ENCODE peak calls at places on chromosome 13, in six cellular contexts. Z is Panc1, G is aorta, L is prostate gland, X is GM23338, K is transverse colon. T is an unnamed sample.

GRCh38 chr13:98681017-98681416 is 71.5 kb downstream of the SLC15A1 start:
- DNase-seq in Z (no peak), G (no peak), L (no peak), X (no peak), K (no peak), T (no peak)

GRCh38 chr13:23578411-23579071 is 8.3 kb downstream of the TNFRSF19 start:
- DNase-seq in Z (no peak), G (peak), L (peak), X (peak), K (peak), T (peak)

GRCh38 chr13:20263393-20264044 is 31.4 kb upstream of the GJB6 start:
- DNase-seq in Z (no peak), G (no peak), L (no peak), X (no peak), K (no peak), T (no peak)

GRCh38 chr13:100197591-100198365 is 108.9 kb downstream of the PCCA start:
- DNase-seq in Z (no peak), G (no peak), L (peak), X (no peak), K (peak), T (no peak)

GRCh38 chr13:18992791-18993190 is 188.8 kb downstream of the TUBA3C start:
- DNase-seq in Z (no peak), G (no peak), L (no peak), X (no peak), K (no peak), T (no peak)

GRCh38 chr13:77815330-77815729 is 103.3 kb downstream of the EDNRB start:
- DNase-seq in Z (no peak), G (no peak), L (no peak), X (no peak), K (no peak), T (no peak)

GRCh38 chr13:114142137-114142550 is 9.7 kb upstream of the RASA3 start:
- DNase-seq in Z (no peak), G (peak), L (no peak), X (no peak), K (no peak), T (no peak)

GRCh38 chr13:107284168-107284567 is 716.2 kb upstream of the ARGLU1 start:
- DNase-seq in Z (no peak), G (no peak), L (no peak), X (no peak), K (no peak), T (no peak)

GRCh38 chr13:98173431-98173921 is 3.6 kb downstream of the RNF113B start:
- DNase-seq in Z (no peak), G (no peak), L (peak), X (peak), K (peak), T (no peak)

GRCh38 chr13:77507931-77508776 is 27.4 kb upstream of the SCEL start:
- DNase-seq in Z (no peak), G (no peak), L (peak), X (no peak), K (no peak), T (peak)

GRCh38 chr13:40485611-40486517 is 180.6 kb downstream of the FOXO1 start:
- DNase-seq in Z (no peak), G (no peak), L (no peak), X (no peak), K (no peak), T (no peak)

GRCh38 chr13:96020155-96020575 is 33.0 kb downstream of the UGGT2 start:
- DNase-seq in Z (peak), G (no peak), L (peak), X (peak), K (peak), T (peak)

GRCh38 chr13:72530471-72530870 is 197.0 kb downstream of the MZT1 start:
- DNase-seq in Z (no peak), G (no peak), L (no peak), X (no peak), K (no peak), T (no peak)

GRCh38 chr13:39783051-39783450 is 127.6 kb downstream of the COG6 start:
- DNase-seq in Z (no peak), G (no peak), L (no peak), X (no peak), K (no peak), T (no peak)

GRCh38 chr13:34462843-34463242 is 479.2 kb upstream of the NBEA start:
- DNase-seq in Z (no peak), G (no peak), L (no peak), X (no peak), K (no peak), T (peak)

GRCh38 chr13:93146584-93147292 is 79.9 kb upstream of the GPC6 start:
- DNase-seq in Z (no peak), G (no peak), L (no peak), X (no peak), K (no peak), T (peak)

GRCh38 chr13:94703271-94703670 is 9.1 kb downstream of the SOX21 start:
- DNase-seq in Z (no peak), G (no peak), L (no peak), X (peak), K (no peak), T (no peak)

GRCh38 chr13:38872693-38873092 is 117.9 kb downstream of the STOML3 start:
- DNase-seq in Z (peak), G (no peak), L (no peak), X (peak), K (peak), T (peak)

GRCh38 chr13:76385606-76386005 is 500.6 kb downstream of the KCTD12 start:
- DNase-seq in Z (no peak), G (no peak), L (no peak), X (no peak), K (no peak), T (no peak)

GRCh38 chr13:44112700-44113329 is 233.1 kb downstream of the LACC1 start:
- DNase-seq in Z (no peak), G (no peak), L (no peak), X (no peak), K (no peak), T (no peak)

GRCh38 chr13:41458939-41459753 is 1.8 kb downstream of the RGCC start:
- DNase-seq in Z (no peak), G (no peak), L (peak), X (peak), K (peak), T (peak)

GRCh38 chr13:90427322-90428272 is 919.9 kb upstream of the MIR17HG start:
- DNase-seq in Z (no peak), G (no peak), L (no peak), X (peak), K (no peak), T (no peak)

GRCh38 chr13:44331446-44331845 is 42.2 kb upstream of the SERP2 start:
- DNase-seq in Z (no peak), G (no peak), L (no peak), X (no peak), K (no peak), T (peak)

GRCh38 chr13:50893211-50893852 is 16.3 kb upstream of the RNASEH2B start:
- DNase-seq in Z (no peak), G (no peak), L (no peak), X (peak), K (no peak), T (peak)

GRCh38 chr13:52195052-52195837 is 35.8 kb upstream of the NEK3 start:
- DNase-seq in Z (peak), G (peak), L (peak), X (peak), K (peak), T (peak)

GRCh38 chr13:101218484-101218883 is 197.8 kb downstream of the NALCN start:
- DNase-seq in Z (no peak), G (no peak), L (no peak), X (no peak), K (no peak), T (no peak)

GRCh38 chr13:85347251-85347650 is 452.0 kb downstream of the SLITRK6 start:
- DNase-seq in Z (no peak), G (no peak), L (no peak), X (no peak), K (no peak), T (no peak)

GRCh38 chr13:25170554-25171107 is 1.5 kb downstream of the AMER2 start:
- DNase-seq in Z (no peak), G (no peak), L (no peak), X (peak), K (no peak), T (peak)

GRCh38 chr13:99087954-99088491 is 110.2 kb upstream of the DOCK9 start:
- DNase-seq in Z (no peak), G (no peak), L (no peak), X (peak), K (peak), T (no peak)

DNA sequence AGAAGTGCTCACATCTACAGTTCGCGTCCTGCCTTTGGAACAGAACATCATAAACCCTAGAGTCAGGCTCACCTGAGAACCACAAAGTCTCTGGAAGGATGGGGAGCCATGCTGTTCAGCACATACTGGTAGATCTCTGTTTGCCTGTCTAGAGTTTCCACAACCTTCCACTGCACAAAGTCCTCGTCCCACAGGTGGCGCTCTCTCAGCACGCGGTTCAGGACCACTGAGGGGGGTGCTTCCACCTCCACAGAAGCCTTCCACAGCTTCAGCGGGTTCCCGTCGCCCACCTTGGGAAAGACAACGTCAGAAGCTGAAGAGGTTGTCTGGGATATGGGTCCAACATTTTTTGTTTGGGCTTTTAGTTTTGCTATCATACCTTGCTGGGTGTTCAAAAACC is 93.6 kb downstream of the KL start:
- DNase-seq in Z (peak), G (no peak), L (no peak), X (peak), K (no peak), T (no peak)
- H3K4me3 ChIP-seq in Z (no peak), G (no peak), L (no peak), X (no peak), K (no peak), T (no peak)

DNA sequence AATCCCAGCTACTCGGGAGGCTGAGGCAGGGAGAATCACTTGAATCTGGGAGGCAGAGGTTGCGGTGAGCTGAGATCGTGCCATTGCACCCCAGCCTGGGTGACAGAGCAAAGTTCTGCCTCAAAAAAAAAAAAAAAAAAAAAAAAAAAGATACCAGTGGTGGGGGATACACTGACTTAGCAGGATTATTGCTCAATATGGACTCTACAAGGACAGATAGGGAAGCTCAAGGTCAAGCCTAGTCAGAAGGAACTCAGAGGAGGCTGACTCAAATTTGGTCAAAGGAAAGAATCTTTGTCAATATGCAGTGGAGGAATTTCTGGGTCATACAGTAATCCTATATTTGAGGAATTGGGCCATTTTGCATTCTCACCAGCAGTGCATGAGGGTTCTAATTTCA is 6.7 kb upstream of the DIAPH3 start:
- DNase-seq in Z (no peak), G (no peak), L (no peak), X (no peak), K (no peak), T (no peak)
- H3K27ac ChIP-seq in Z (no peak), G (no peak), L (no peak), X (no peak), K (no peak), T (no peak)

GRCh38 chr13:111920932-111921705 is 145.8 kb upstream of the SOX1 start:
- DNase-seq in Z (no peak), G (no peak), L (no peak), X (no peak), K (no peak), T (no peak)
- H3K4me3 ChIP-seq in Z (no peak), G (no peak), L (no peak), X (no peak), K (no peak), T (no peak)

GRCh38 chr13:112606125-112607001 is 18.4 kb upstream of the TUBGCP3 start:
- DNase-seq in Z (peak), G (peak), L (peak), X (peak), K (peak), T (peak)
- H3K27ac ChIP-seq in Z (peak), G (peak), L (peak), X (peak), K (peak), T (no peak)

GRCh38 chr13:112071011-112071901 is 4.3 kb downstream of the SOX1 start:
- DNase-seq in Z (no peak), G (no peak), L (no peak), X (no peak), K (no peak), T (no peak)
- H3K4me3 ChIP-seq in Z (no peak), G (no peak), L (no peak), X (peak), K (no peak), T (no peak)

GRCh38 chr13:27437126-27437525 is 12.7 kb downstream of the GTF3A start:
- DNase-seq in Z (no peak), G (no peak), L (no peak), X (no peak), K (no peak), T (no peak)
- H3K27ac ChIP-seq in Z (no peak), G (no peak), L (no peak), X (no peak), K (no peak), T (no peak)

GRCh38 chr13:67736646-67737420 is 506.7 kb upstream of the PCDH9 start:
- DNase-seq in Z (no peak), G (no peak), L (no peak), X (peak), K (no peak), T (peak)
- H3K4me3 ChIP-seq in Z (no peak), G (no peak), L (no peak), X (no peak), K (no peak), T (no peak)

DNA sequence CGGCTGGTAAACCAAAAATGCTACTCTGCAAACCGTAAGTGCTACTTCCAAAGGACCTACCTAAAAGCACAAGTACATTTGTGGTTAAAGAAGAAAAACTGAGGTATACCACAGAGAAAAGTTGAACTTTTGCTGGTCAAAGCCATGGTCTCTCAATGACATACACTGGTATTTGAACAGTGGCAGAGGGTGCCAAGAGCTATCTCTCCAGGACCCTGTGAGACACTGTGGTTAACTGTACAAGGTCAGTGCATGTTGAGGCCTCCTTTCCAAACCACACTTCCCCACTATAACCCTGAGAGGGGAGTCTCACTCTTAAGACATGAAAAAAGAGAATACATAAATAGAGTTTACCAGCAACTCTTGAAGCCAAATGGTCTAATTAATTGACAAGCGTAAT is 49.5 kb downstream of the COL4A1 start:
- DNase-seq in Z (no peak), G (no peak), L (no peak), X (no peak), K (no peak), T (no peak)
- H3K27ac ChIP-seq in Z (no peak), G (peak), L (no peak), X (no peak), K (peak), T (no peak)